ENCODE peak calls at places on chromosomes 11 and 22, in six cellular contexts. V is neural progenitor cell, W is esophagus squamous epithelium, T is A549, D is endodermal cell, S is stomach. Y is an unnamed sample.

GRCh38 chr11:65431452-65432132 is 9.0 kb downstream of the NEAT1 start:
- DNase-seq in T (peak; percentile 36), V (no peak), S (no peak), D (no peak), W (no peak), Y (no peak)

GRCh38 chr22:27755521-27756211 is 45.9 kb downstream of the MN1 start:
- DNase-seq in W (no peak), D (no peak), S (no peak), V (no peak), T (no peak), Y (peak; percentile 47)

GRCh38 chr22:50612168-50612714 is 11.6 kb downstream of the MAPK8IP2 start:
- DNase-seq in V (no peak), D (peak; percentile 40), S (no peak), W (no peak), T (no peak), Y (peak; percentile 86)

GRCh38 chr22:19857382-19857781 is 2.7 kb upstream of the GNB1L start:
- DNase-seq in V (no peak), S (no peak), W (no peak), D (no peak), T (no peak), Y (no peak)

GRCh38 chr22:34736081-34736480 is 329.9 kb upstream of the ISX start:
- DNase-seq in T (no peak), W (no peak), S (no peak), V (no peak), D (peak; percentile 49), Y (no peak)

GRCh38 chr22:48765595-48765994 is 1062.1 kb downstream of the BRD1 start:
- DNase-seq in T (no peak), W (no peak), V (no peak), S (peak; percentile 4), D (peak; percentile 11), Y (no peak)

GRCh38 chr11:66467756-66468155 is 1.1 kb downstream of the PELI3 start:
- DNase-seq in S (peak; percentile 35), D (no peak), T (no peak), W (no peak), V (peak; percentile 75), Y (peak; percentile 80)

GRCh38 chr11:44590769-44591168 is 25.3 kb downstream of the CD82 start:
- DNase-seq in V (no peak), T (no peak), S (no peak), D (no peak), W (no peak), Y (no peak)

GRCh38 chr22:36136475-36136874 is 24.1 kb downstream of the APOL3 start:
- DNase-seq in W (no peak), T (no peak), V (no peak), D (no peak), S (no peak), Y (peak; percentile 74)

GRCh38 chr22:48478529-48479265 is 1349.0 kb downstream of the BRD1 start:
- DNase-seq in W (no peak), D (peak; percentile 22), S (no peak), V (no peak), T (no peak), Y (no peak)

GRCh38 chr11:68950268-68950667 is 30.5 kb downstream of the MRGPRD start:
- DNase-seq in D (peak; percentile 77), V (peak; percentile 79), S (no peak), W (no peak), T (peak; percentile 47), Y (peak; percentile 93)

GRCh38 chr11:79381036-79381435 is 59.8 kb downstream of the TENM4 start:
- DNase-seq in W (no peak), V (no peak), D (no peak), T (no peak), S (no peak), Y (no peak)

GRCh38 chr11:88507771-88508557 is 170.4 kb upstream of the CTSC start:
- DNase-seq in S (no peak), W (no peak), V (peak; percentile 16), T (no peak), D (no peak), Y (no peak)

GRCh38 chr11:55503449-55503848 is 50.8 kb upstream of the OR4C15 start:
- DNase-seq in V (no peak), S (no peak), D (no peak), T (no peak), W (no peak), Y (no peak)

GRCh38 chr11:55497068-55497467 is 57.2 kb upstream of the OR4C15 start:
- DNase-seq in V (no peak), T (no peak), D (no peak), W (no peak), S (no peak), Y (no peak)

DNA sequence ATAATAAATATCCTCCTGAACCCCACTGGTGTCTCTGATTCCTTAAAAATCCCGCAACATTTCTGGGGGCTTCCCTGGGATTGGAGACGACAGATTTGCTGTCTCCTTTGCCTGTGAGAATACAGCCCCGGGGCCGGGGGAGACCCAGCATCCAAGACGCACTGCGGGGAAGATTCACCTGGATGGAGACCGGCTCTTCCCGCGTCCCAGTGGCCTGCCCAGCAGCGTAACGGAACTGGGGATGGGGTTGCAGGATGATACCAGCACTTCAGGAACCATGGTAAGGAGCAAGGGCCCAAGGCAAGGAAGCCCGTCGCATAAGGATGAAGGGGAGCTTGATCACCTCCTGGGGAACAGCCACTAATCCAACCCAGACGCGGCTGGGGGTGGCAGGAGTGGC is 53.3 kb upstream of the OR4C15 start:
- DNase-seq in V (no peak), T (no peak), W (no peak), D (no peak), S (no peak), Y (no peak)
- H3K9me3 ChIP-seq in V (peaks cover 13% of the 10 kb centered on the region), T (peaks cover 5% of the 10 kb centered on the region), W (no peaks in the 10 kb centered on the region), D (peaks cover 50% of the 10 kb centered on the region), S (peaks cover 62% of the 10 kb centered on the region), Y (peaks cover 7% of the 10 kb centered on the region)

DNA sequence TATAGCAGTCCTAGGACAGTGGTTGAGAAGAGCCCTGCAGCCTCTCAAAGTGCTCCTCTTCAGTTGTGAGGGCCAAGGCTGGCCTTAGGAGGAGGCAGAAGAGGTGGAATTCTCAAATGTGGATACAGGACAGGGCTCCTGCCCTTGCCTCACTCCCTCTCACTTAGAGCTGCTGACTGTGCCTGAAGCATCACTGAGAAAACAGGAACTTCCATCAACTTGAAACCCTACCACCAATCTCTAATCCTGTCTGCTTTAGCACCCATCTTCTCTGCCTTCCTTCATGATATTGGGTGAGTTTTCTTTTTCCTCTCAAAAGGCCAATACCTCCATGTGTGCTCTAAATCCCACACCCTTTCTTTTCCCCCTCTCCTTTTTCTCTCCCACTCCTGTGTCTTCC is 14.4 kb upstream of the UCP3 start:
- DNase-seq in S (no peak), T (no peak), D (no peak), W (no peak), V (no peak), Y (no peak)
- H3K4me1 ChIP-seq in S (peaks cover 58% of the 10 kb centered on the region), T (peaks cover 22% of the 10 kb centered on the region), D (no peaks in the 10 kb centered on the region), W (peaks cover 10% of the 10 kb centered on the region), V (no peaks in the 10 kb centered on the region), Y (peaks cover 47% of the 10 kb centered on the region)

DNA sequence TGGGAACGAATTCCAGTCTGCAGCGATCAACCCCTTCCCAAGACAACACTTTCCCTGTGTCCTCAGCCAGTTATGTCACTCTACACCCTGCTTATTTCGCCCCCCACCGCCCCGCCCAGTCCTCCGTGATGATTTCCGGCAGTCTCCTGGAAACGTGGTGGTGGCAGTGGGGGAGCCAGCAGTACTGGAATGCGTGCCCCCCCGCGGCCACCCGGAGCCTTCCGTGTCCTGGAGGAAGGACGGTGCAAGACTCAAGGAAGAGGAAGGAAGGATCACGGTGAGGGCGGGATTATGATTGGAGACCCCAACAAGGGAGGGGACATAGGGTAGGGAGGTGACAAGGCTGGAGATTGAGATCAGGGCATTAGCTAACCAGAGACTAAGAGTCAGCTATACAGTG is 4.1 kb downstream of the ROBO3 start:
- DNase-seq in W (no peak), T (no peak), V (no peak), D (peak; percentile 47), S (no peak), Y (no peak)
- H3K4me3 ChIP-seq in W (peak overlapping the region; percentile 16), T (no peak overlapping the region), V (no peak overlapping the region), D (no peak overlapping the region), S (no peak overlapping the region), Y (no peak overlapping the region)

GRCh38 chr11:104487035-104487775 is 323.3 kb upstream of the PDGFD start:
- DNase-seq in S (no peak), T (no peak), D (no peak), V (no peak), W (no peak), Y (no peak)

GRCh38 chr11:104490182-104490581 is 326.2 kb upstream of the PDGFD start:
- DNase-seq in D (peak; percentile 43), V (no peak), S (no peak), T (no peak), W (no peak), Y (no peak)

GRCh38 chr11:104484784-104485554 is 321.0 kb upstream of the PDGFD start:
- DNase-seq in W (no peak), V (peak; percentile 2), S (no peak), D (no peak), T (no peak), Y (peak; percentile 3)
- H3K9me3 ChIP-seq in W (no peaks in the 10 kb centered on the region), V (peaks cover 3% of the 10 kb centered on the region), S (peaks cover 32% of the 10 kb centered on the region), D (peaks cover 39% of the 10 kb centered on the region), T (no peaks in the 10 kb centered on the region), Y (peaks cover 4% of the 10 kb centered on the region)

DNA sequence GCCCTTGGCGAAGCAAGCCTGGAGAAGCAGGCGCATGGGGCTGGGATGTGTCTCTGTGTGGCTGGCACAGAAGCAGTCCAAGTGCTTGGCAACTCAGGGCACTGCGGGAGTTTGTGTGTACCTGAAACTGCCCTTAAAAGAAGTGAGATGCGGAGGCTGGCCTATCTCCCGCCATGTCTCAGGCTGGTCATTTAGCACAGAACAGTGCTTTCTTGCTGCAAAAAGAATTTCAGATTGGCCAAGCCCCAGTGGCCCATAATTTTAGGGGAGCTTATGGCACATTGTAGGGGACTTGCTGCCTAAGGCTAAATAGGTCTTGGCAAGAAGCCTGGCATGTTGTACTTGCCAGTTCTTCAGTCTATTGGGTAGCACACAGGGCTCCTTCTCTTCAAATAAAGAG is 16.4 kb downstream of the EHF start:
- DNase-seq in T (no peak), S (peak; percentile 60), W (no peak), V (no peak), D (no peak), Y (no peak)
- H3K4me1 ChIP-seq in T (peaks cover 86% of the 10 kb centered on the region), S (peaks cover 87% of the 10 kb centered on the region), W (peaks cover 8% of the 10 kb centered on the region), V (peaks cover 21% of the 10 kb centered on the region), D (peaks cover 19% of the 10 kb centered on the region), Y (peaks cover 22% of the 10 kb centered on the region)

GRCh38 chr11:35461917-35462316 is 42.6 kb upstream of the SLC1A2 start:
- DNase-seq in W (no peak), D (no peak), S (no peak), T (no peak), V (no peak), Y (no peak)
- H3K4me3 ChIP-seq in W (no peak overlapping the region), D (no peak overlapping the region), S (no peak overlapping the region), T (no peak overlapping the region), V (no peak overlapping the region), Y (no peak overlapping the region)

DNA sequence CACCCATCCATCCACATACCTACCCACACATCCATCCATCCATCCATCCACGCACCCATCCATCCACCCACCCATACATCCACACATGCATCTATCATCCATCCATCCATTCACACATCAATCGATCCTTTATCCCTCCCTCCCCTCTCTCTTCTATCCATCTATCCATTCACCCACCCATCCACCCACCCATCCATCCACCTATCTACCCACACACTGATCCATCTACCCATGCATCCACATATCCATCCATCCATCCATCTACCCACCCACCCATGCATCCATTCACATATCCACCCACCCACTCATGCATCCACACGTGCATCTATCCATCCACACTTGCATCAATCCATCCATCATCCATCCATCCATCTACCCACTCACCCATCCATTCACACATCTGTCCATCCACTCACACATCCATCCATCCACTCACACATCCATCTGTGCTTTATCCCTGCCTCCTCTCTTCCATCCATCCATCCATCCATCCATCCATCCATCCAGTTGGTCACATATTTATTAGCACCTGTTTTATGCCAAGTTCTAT is 366.1 kb downstream of the CTTN start:
- DNase-seq in D (no peak), S (no peak), V (no peak), W (no peak), T (no peak), Y (peak; percentile 35)
- H3K9me3 ChIP-seq in D (no peaks in the 10 kb centered on the region), S (peaks cover 13% of the 10 kb centered on the region), V (no peaks in the 10 kb centered on the region), W (no peaks in the 10 kb centered on the region), T (peaks cover 4% of the 10 kb centered on the region), Y (no peaks in the 10 kb centered on the region)

GRCh38 chr22:45672564-45673481 is 1.2 kb downstream of the ATXN10 start:
- DNase-seq in D (no peak), V (no peak), T (no peak), W (no peak), S (no peak), Y (no peak)
- H3K4me1 ChIP-seq in D (no peaks in the 10 kb centered on the region), V (peaks cover 8% of the 10 kb centered on the region), T (peaks cover 46% of the 10 kb centered on the region), W (peaks cover 18% of the 10 kb centered on the region), S (peaks cover 59% of the 10 kb centered on the region), Y (peaks cover 32% of the 10 kb centered on the region)

Y was measured in osteoblast.